ENCODE peak calls at places on chromosome X, in five cellular contexts. S, T, K, D and V are unnamed samples.

GRCh38 chrX:101263766-101264165 is 27.4 kb downstream of the TAF7L start:
- DNase-seq in K (no peak), S (no peak), D (no peak), T (no peak), V (no peak)

GRCh38 chrX:40083120-40083978 is 14.4 kb downstream of the BCOR start:
- DNase-seq in D (no peak), S (peak), K (peak), T (no peak), V (no peak)

GRCh38 chrX:68762649-68763268 is 66.1 kb upstream of the EFNB1 start:
- DNase-seq in D (no peak), T (no peak), K (no peak), S (no peak), V (no peak)

GRCh38 chrX:11543249-11543648 is 122.5 kb downstream of the ARHGAP6 start:
- DNase-seq in S (no peak), T (no peak), D (no peak), K (no peak), V (no peak)

GRCh38 chrX:125202486-125203378 is 116.9 kb upstream of the TEX13C start:
- DNase-seq in K (peak), D (no peak), T (no peak), S (peak), V (no peak)

GRCh38 chrX:102599950-102600579 is 750 bp downstream of the ARMCX5 start:
- DNase-seq in K (no peak), D (peak), T (no peak), S (no peak), V (no peak)

GRCh38 chrX:103464071-103464773 is 55.1 kb downstream of the RAB40A start:
- DNase-seq in T (no peak), S (peak), K (no peak), D (peak), V (peak)

GRCh38 chrX:39903937-39904336 is 193.8 kb downstream of the BCOR start:
- DNase-seq in S (no peak), K (no peak), T (no peak), D (no peak), V (no peak)

GRCh38 chrX:13376857-13377441 is 57.1 kb upstream of the ATXN3L start:
- DNase-seq in K (no peak), D (peak), S (no peak), T (no peak), V (peak)

GRCh38 chrX:2672084-2672483 is 19.0 kb upstream of the CD99 start:
- DNase-seq in K (no peak), D (no peak), T (no peak), S (no peak), V (no peak)

GRCh38 chrX:43817454-43817853 is 64.8 kb downstream of the MAOB start:
- DNase-seq in K (no peak), T (no peak), S (no peak), D (no peak), V (no peak)

GRCh38 chrX:129612396-129612795 is 42.4 kb downstream of the APLN start:
- DNase-seq in T (no peak), S (no peak), K (no peak), D (no peak), V (peak)

GRCh38 chrX:23493941-23494374 is 159.3 kb downstream of the PTCHD1 start:
- DNase-seq in T (no peak), S (no peak), K (no peak), D (no peak), V (peak)

GRCh38 chrX:108224727-108225455 is 133.3 kb downstream of the ATG4A start:
- DNase-seq in K (no peak), T (peak), S (peak), D (peak), V (peak)

GRCh38 chrX:119574394-119575266 is at the start of gene UBE2A:
- DNase-seq in K (peak), T (peak), S (peak), D (peak), V (peak)

GRCh38 chrX:14694631-14695030 is 165.3 kb downstream of the GLRA2 start:
- DNase-seq in T (no peak), D (no peak), K (no peak), S (no peak), V (no peak)

GRCh38 chrX:41265615-41266014 is 68.3 kb upstream of the DDX3X start:
- DNase-seq in K (no peak), S (no peak), D (no peak), T (no peak), V (peak)

GRCh38 chrX:130893356-130894085 is 9.5 kb downstream of the ENOX2 start:
- DNase-seq in D (peak), K (no peak), T (no peak), S (no peak), V (no peak)

GRCh38 chrX:153647461-153648357 is 706 bp downstream of the DUSP9 start:
- DNase-seq in K (no peak), D (no peak), T (no peak), S (peak), V (no peak)

GRCh38 chrX:143047511-143047910 is 21.8 kb downstream of the SPANXN4 start:
- DNase-seq in K (no peak), T (no peak), S (no peak), D (no peak), V (no peak)

GRCh38 chrX:107978707-107979307 is 3.4 kb downstream of the TEX13B start:
- DNase-seq in S (peak), D (peak), K (no peak), T (peak), V (no peak)

GRCh38 chrX:16712116-16712824 is at the start of gene CTPS2:
- DNase-seq in D (peak), S (peak), T (peak), K (peak), V (peak)

GRCh38 chrX:136268051-136269048 is 17.1 kb upstream of the MAP7D3 start:
- DNase-seq in D (peak), T (no peak), K (no peak), S (no peak), V (peak)

GRCh38 chrX:55787063-55787462 is 69.5 kb downstream of the RRAGB start:
- DNase-seq in S (no peak), K (no peak), D (no peak), T (no peak), V (peak)

GRCh38 chrX:149527705-149528104 is 13.1 kb upstream of the EOLA1 start:
- DNase-seq in D (peak), S (no peak), K (no peak), T (no peak), V (peak)

GRCh38 chrX:311156-312129 is 7.2 kb downstream of the GTPBP6 start:
- DNase-seq in T (no peak), S (no peak), D (no peak), K (no peak), V (no peak)

GRCh38 chrX:22300130-22300529 is 27.4 kb downstream of the CBLL2 start:
- DNase-seq in K (no peak), T (no peak), S (no peak), D (peak), V (peak)

GRCh38 chrX:64894454-64895038 is 81.7 kb downstream of the ZC4H2 start:
- DNase-seq in S (peak), K (peak), T (peak), D (peak), V (peak)

GRCh38 chrX:1853916-1854315 is 239.1 kb downstream of the ASMT start:
- DNase-seq in K (no peak), S (no peak), D (no peak), T (no peak), V (peak)

GRCh38 chrX:153981771-153982533 is 9.4 kb downstream of the TMEM187 start:
- DNase-seq in D (no peak), S (no peak), T (no peak), K (no peak), V (no peak)

GRCh38 chrX:72348247-72348979 is 42.7 kb upstream of the CITED1 start:
- DNase-seq in S (no peak), K (no peak), D (no peak), T (no peak), V (peak)

GRCh38 chrX:40646489-40647306 is 663 bp downstream of the CXorf38 start:
- DNase-seq in S (no peak), T (peak), D (peak), K (peak), V (peak)

GRCh38 chrX:46260502-46260901 is 284.7 kb downstream of the ZNF674 start:
- DNase-seq in K (no peak), S (no peak), D (no peak), T (no peak), V (peak)

GRCh38 chrX:134184936-134185335 is 52.0 kb upstream of the CCDC160 start:
- DNase-seq in T (no peak), D (no peak), S (no peak), K (no peak), V (no peak)

DNA sequence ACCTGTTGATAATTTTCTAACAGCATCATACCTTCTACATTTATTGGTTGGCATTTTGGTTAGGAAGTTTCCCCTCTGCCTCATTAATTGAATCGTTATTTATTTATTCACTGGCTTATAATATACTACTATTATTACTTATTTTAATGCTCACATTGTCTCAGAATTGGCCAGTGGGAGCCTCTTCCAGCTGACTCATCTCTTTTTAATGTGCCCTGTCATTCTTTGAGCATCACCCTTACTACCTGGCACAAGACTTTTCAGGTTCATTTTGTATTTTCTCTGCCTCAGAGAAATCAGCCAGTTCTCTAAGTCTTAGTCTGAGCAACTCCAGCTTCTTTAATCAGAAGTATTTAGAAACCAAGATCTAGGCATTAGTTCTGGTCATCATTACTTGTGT is 60.3 kb upstream of the PRRG3 start:
- DNase-seq in K (no peak), T (no peak), D (no peak), S (no peak), V (no peak)
- H2BK12ac ChIP-seq in K (no peak), T (no peak), D (no peak), S (no peak), V (no peak)

GRCh38 chrX:19443886-19444530 is 71.3 kb downstream of the MAP3K15 start:
- DNase-seq in D (no peak), K (no peak), T (no peak), S (no peak), V (peak)
- H4K8ac ChIP-seq in D (no peak), K (no peak), T (no peak), S (no peak), V (no peak)

GRCh38 chrX:71183341-71183740 is 38.7 kb downstream of the NLGN3 start:
- DNase-seq in T (peak), D (peak), S (no peak), K (no peak), V (peak)

GRCh38 chrX:71184092-71184491 is 38.9 kb upstream of the GJB1 start:
- DNase-seq in S (no peak), K (no peak), D (no peak), T (no peak), V (no peak)

GRCh38 chrX:71181558-71181909 is 36.9 kb downstream of the NLGN3 start:
- DNase-seq in D (no peak), S (peak), T (no peak), K (no peak), V (no peak)

GRCh38 chrX:71184803-71185495 is 38.1 kb upstream of the GJB1 start:
- DNase-seq in K (no peak), T (no peak), S (no peak), D (no peak), V (no peak)

DNA sequence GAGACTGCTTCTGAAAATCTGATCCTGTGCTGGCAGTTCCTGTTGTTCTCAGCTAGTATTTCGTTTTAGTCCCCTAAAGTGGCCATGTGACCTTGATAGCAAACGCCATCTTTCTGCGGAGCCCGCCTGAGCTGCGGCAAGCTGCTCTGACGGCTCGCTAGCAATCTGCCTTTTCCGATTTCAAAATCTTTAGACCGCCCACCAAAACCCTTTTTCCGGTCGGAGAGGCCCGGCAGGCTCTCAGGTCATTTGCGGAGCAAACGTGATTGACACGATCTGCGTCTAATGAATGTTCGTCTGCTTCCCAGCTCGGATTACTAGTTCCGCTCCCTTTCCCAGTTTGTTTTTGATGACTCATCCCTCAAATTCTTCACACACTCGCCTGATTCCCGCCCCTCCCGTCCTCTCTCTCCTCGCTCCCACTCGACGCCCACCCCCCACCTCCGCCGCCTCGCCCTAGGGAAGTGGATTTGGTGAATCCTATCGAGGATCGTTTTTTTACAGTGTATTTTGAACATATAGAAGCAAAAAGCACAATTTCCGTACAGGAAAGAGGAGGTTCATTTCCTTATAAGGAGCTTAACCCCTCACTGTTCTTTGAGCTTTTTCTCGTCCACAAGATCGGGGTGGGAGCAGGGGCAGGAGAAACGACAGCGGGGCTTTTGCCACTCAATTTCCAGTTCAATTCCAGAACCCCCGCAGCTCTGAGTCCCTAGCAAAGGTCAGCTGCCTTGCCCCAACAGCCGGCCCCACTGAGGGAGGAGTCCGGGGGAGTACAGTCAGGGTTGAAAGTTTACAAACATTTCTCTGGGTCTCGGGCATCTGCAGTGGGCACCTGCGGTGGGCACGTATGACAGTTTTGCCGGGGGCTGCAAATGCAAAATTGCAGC is 37.5 kb downstream of the NLGN3 start:
- DNase-seq in D (peak), S (peak), T (peak), K (peak), V (peak)
- H3K23ac ChIP-seq in D (no peak), S (no peak), T (no peak), K (no peak), V (no peak)

GRCh38 chrX:78331708-78332107 is 4.3 kb upstream of the CYSLTR1 start:
- DNase-seq in S (no peak), T (no peak), D (no peak), K (no peak), V (no peak)
- H2BK12ac ChIP-seq in S (no peak), T (no peak), D (no peak), K (no peak), V (no peak)

GRCh38 chrX:48697182-48697727 is 721 bp downstream of the SUV39H1 start:
- DNase-seq in D (peak), K (no peak), T (no peak), S (no peak), V (no peak)
- H4K8ac ChIP-seq in D (no peak), K (peak), T (no peak), S (no peak), V (peak)